ENCODE peak calls at places on chromosomes 4 and X, in ten cellular contexts. One of them, this sample, is unnamed.

GRCh38 chr4:163161536-163162205 is 5.0 kb downstream of the NAF1 start:
- DNase-seq in gastrocnemius medialis: no peak
- DNase-seq in fibroblast of mammary gland: peak
- DNase-seq in ecto neural progenitor cell: no peak
- DNase-seq in brain microvascular endothelial cell: peak
- DNase-seq in CD8-positive, alpha-beta memory T cell: no peak
- DNase-seq in GM12892: no peak
- DNase-seq in NCI-H1092 treated with DMSO at 0.1 percent for 48 hours: no peak
- DNase-seq in neural crest cell: no peak
- DNase-seq in right lobe of liver: no peak
- DNase-seq in this sample: no peak

GRCh38 chr4:113483131-113483530 is 278.4 kb downstream of the CAMK2D start:
- DNase-seq in gastrocnemius medialis: no peak
- DNase-seq in fibroblast of mammary gland: no peak
- DNase-seq in ecto neural progenitor cell: no peak
- DNase-seq in brain microvascular endothelial cell: no peak
- DNase-seq in CD8-positive, alpha-beta memory T cell: no peak
- DNase-seq in GM12892: no peak
- DNase-seq in NCI-H1092 treated with DMSO at 0.1 percent for 48 hours: no peak
- DNase-seq in neural crest cell: no peak
- DNase-seq in right lobe of liver: no peak
- DNase-seq in this sample: no peak

GRCh38 chrX:40299502-40300118 is 201.9 kb upstream of the BCOR start:
- DNase-seq in gastrocnemius medialis: no peak
- DNase-seq in fibroblast of mammary gland: no peak
- DNase-seq in ecto neural progenitor cell: no peak
- DNase-seq in brain microvascular endothelial cell: no peak
- DNase-seq in CD8-positive, alpha-beta memory T cell: no peak
- DNase-seq in GM12892: no peak
- DNase-seq in NCI-H1092 treated with DMSO at 0.1 percent for 48 hours: no peak
- DNase-seq in neural crest cell: no peak
- DNase-seq in right lobe of liver: no peak
- DNase-seq in this sample: no peak

GRCh38 chrX:22134681-22135080 is 102.6 kb downstream of the PHEX start:
- DNase-seq in gastrocnemius medialis: no peak
- DNase-seq in fibroblast of mammary gland: peak
- DNase-seq in ecto neural progenitor cell: no peak
- DNase-seq in brain microvascular endothelial cell: peak
- DNase-seq in CD8-positive, alpha-beta memory T cell: no peak
- DNase-seq in GM12892: no peak
- DNase-seq in NCI-H1092 treated with DMSO at 0.1 percent for 48 hours: no peak
- DNase-seq in neural crest cell: no peak
- DNase-seq in right lobe of liver: no peak
- DNase-seq in this sample: no peak

GRCh38 chr4:182019148-182019652 is 224.0 kb upstream of the TENM3 start:
- DNase-seq in gastrocnemius medialis: no peak
- DNase-seq in fibroblast of mammary gland: no peak
- DNase-seq in ecto neural progenitor cell: no peak
- DNase-seq in brain microvascular endothelial cell: no peak
- DNase-seq in CD8-positive, alpha-beta memory T cell: no peak
- DNase-seq in GM12892: no peak
- DNase-seq in NCI-H1092 treated with DMSO at 0.1 percent for 48 hours: no peak
- DNase-seq in neural crest cell: no peak
- DNase-seq in right lobe of liver: no peak
- DNase-seq in this sample: no peak

GRCh38 chr4:112060212-112060611 is 85.0 kb upstream of the FAM241A start:
- DNase-seq in gastrocnemius medialis: no peak
- DNase-seq in fibroblast of mammary gland: peak
- DNase-seq in ecto neural progenitor cell: no peak
- DNase-seq in brain microvascular endothelial cell: peak
- DNase-seq in CD8-positive, alpha-beta memory T cell: no peak
- DNase-seq in GM12892: no peak
- DNase-seq in NCI-H1092 treated with DMSO at 0.1 percent for 48 hours: no peak
- DNase-seq in neural crest cell: no peak
- DNase-seq in right lobe of liver: no peak
- DNase-seq in this sample: no peak

GRCh38 chr4:86834901-86835300 is 14.3 kb downstream of the SLC10A6 start:
- DNase-seq in gastrocnemius medialis: no peak
- DNase-seq in fibroblast of mammary gland: peak
- DNase-seq in ecto neural progenitor cell: no peak
- DNase-seq in brain microvascular endothelial cell: peak
- DNase-seq in CD8-positive, alpha-beta memory T cell: no peak
- DNase-seq in GM12892: no peak
- DNase-seq in NCI-H1092 treated with DMSO at 0.1 percent for 48 hours: no peak
- DNase-seq in neural crest cell: no peak
- DNase-seq in right lobe of liver: no peak
- DNase-seq in this sample: no peak

GRCh38 chrX:153687121-153688039 is at the start of gene SLC6A8:
- DNase-seq in gastrocnemius medialis: peak
- DNase-seq in fibroblast of mammary gland: peak
- DNase-seq in ecto neural progenitor cell: peak
- DNase-seq in brain microvascular endothelial cell: peak
- DNase-seq in CD8-positive, alpha-beta memory T cell: no peak
- DNase-seq in GM12892: no peak
- DNase-seq in NCI-H1092 treated with DMSO at 0.1 percent for 48 hours: peak
- DNase-seq in neural crest cell: peak
- DNase-seq in right lobe of liver: peak
- DNase-seq in this sample: peak

GRCh38 chr4:185424905-185425599 is 712 bp downstream of the UFSP2 start:
- DNase-seq in gastrocnemius medialis: no peak
- DNase-seq in fibroblast of mammary gland: peak
- DNase-seq in ecto neural progenitor cell: no peak
- DNase-seq in brain microvascular endothelial cell: no peak
- DNase-seq in CD8-positive, alpha-beta memory T cell: no peak
- DNase-seq in GM12892: no peak
- DNase-seq in NCI-H1092 treated with DMSO at 0.1 percent for 48 hours: no peak
- DNase-seq in neural crest cell: no peak
- DNase-seq in right lobe of liver: no peak
- DNase-seq in this sample: no peak

GRCh38 chr4:47372561-47372960 is 90.9 kb downstream of the COMMD8 start:
- DNase-seq in gastrocnemius medialis: no peak
- DNase-seq in fibroblast of mammary gland: no peak
- DNase-seq in ecto neural progenitor cell: no peak
- DNase-seq in brain microvascular endothelial cell: no peak
- DNase-seq in CD8-positive, alpha-beta memory T cell: no peak
- DNase-seq in GM12892: no peak
- DNase-seq in NCI-H1092 treated with DMSO at 0.1 percent for 48 hours: no peak
- DNase-seq in neural crest cell: no peak
- DNase-seq in right lobe of liver: no peak
- DNase-seq in this sample: no peak

GRCh38 chrX:149841929-149842328 is 39.1 kb upstream of the MAGEA8 start:
- DNase-seq in gastrocnemius medialis: no peak
- DNase-seq in fibroblast of mammary gland: no peak
- DNase-seq in ecto neural progenitor cell: no peak
- DNase-seq in brain microvascular endothelial cell: no peak
- DNase-seq in CD8-positive, alpha-beta memory T cell: no peak
- DNase-seq in GM12892: no peak
- DNase-seq in NCI-H1092 treated with DMSO at 0.1 percent for 48 hours: no peak
- DNase-seq in neural crest cell: no peak
- DNase-seq in right lobe of liver: no peak
- DNase-seq in this sample: no peak

GRCh38 chr4:148445071-148445902 is 3.1 kb upstream of the NR3C2 start:
- DNase-seq in gastrocnemius medialis: peak
- DNase-seq in fibroblast of mammary gland: no peak
- DNase-seq in ecto neural progenitor cell: peak
- DNase-seq in brain microvascular endothelial cell: no peak
- DNase-seq in CD8-positive, alpha-beta memory T cell: peak
- DNase-seq in GM12892: peak
- DNase-seq in NCI-H1092 treated with DMSO at 0.1 percent for 48 hours: no peak
- DNase-seq in neural crest cell: peak
- DNase-seq in right lobe of liver: peak
- DNase-seq in this sample: peak

GRCh38 chrX:52424658-52425057 is 55.8 kb downstream of the XAGE2 start:
- DNase-seq in gastrocnemius medialis: no peak
- DNase-seq in fibroblast of mammary gland: peak
- DNase-seq in ecto neural progenitor cell: no peak
- DNase-seq in brain microvascular endothelial cell: peak
- DNase-seq in CD8-positive, alpha-beta memory T cell: no peak
- DNase-seq in GM12892: no peak
- DNase-seq in NCI-H1092 treated with DMSO at 0.1 percent for 48 hours: no peak
- DNase-seq in neural crest cell: no peak
- DNase-seq in right lobe of liver: no peak
- DNase-seq in this sample: no peak

This sample was measured in B cell.